ENCODE peak calls at places on chromosomes 11 and 22, in seven cellular contexts. W is HCT116, B is hepatocyte, V is neural progenitor cell, J is GM23338, D is PC-3, K is MM.1S. Y is an unnamed sample. For H4K20me1, the result is how much of the 10 kb centered on the place peaks cover.

GRCh38 chr11:8794677-8795103 is 112.1 kb downstream of the RPL27A start:
- DNase-seq in K (no peak), J (peak), D (peak), W (peak), B (peak), V (no peak), Y (no peak)

GRCh38 chr11:92224394-92225205 is at the start of gene FAT3:
- DNase-seq in B (peak), D (no peak), V (peak), K (no peak), J (peak), W (no peak), Y (peak)

GRCh38 chr11:118980191-118980881 is 8.8 kb downstream of the FOXR1 start:
- DNase-seq in V (no peak), B (peak), W (no peak), J (peak), D (no peak), K (no peak), Y (peak)

GRCh38 chr11:64742940-64743590 is 877 bp downstream of the RASGRP2 start:
- DNase-seq in V (peak), B (peak), W (no peak), K (peak), D (peak), J (peak), Y (peak)

GRCh38 chr22:36911887-36912661 is 1.4 kb upstream of the CSF2RB start:
- DNase-seq in V (no peak), B (no peak), K (no peak), D (no peak), J (peak), W (no peak), Y (peak)

GRCh38 chr11:67264260-67264659 is 2.0 kb upstream of the GRK2 start:
- DNase-seq in K (no peak), V (no peak), J (no peak), B (no peak), W (no peak), D (no peak), Y (no peak)

GRCh38 chr11:95950905-95951304 is 27.0 kb upstream of the MTMR2 start:
- DNase-seq in B (no peak), D (no peak), J (no peak), K (no peak), W (no peak), V (no peak), Y (no peak)

GRCh38 chr22:45590262-45590661 is 81.4 kb upstream of the ATXN10 start:
- DNase-seq in D (no peak), W (no peak), K (no peak), B (no peak), V (no peak), J (no peak), Y (no peak)

GRCh38 chr11:6742260-6742659 is 29.5 kb downstream of the OR2AG2 start:
- DNase-seq in K (no peak), B (no peak), V (no peak), W (no peak), D (no peak), J (no peak), Y (no peak)

GRCh38 chr11:26820739-26821138 is 98.9 kb upstream of the SLC5A12 start:
- DNase-seq in W (no peak), J (no peak), B (no peak), D (no peak), K (no peak), V (no peak), Y (peak)

GRCh38 chr22:44224166-44224565 is 43.4 kb downstream of the PARVG start:
- DNase-seq in W (no peak), K (no peak), V (no peak), D (no peak), J (no peak), B (no peak), Y (peak)

GRCh38 chr11:72326151-72326842 is 82.3 kb upstream of the PHOX2A start:
- DNase-seq in V (no peak), D (peak), J (no peak), B (no peak), W (no peak), K (no peak), Y (peak)

GRCh38 chr11:134555510-134555909 is 143.5 kb upstream of the B3GAT1 start:
- DNase-seq in B (no peak), K (no peak), J (no peak), W (no peak), D (no peak), V (no peak), Y (no peak)

GRCh38 chr11:47254381-47254780 is 3.4 kb upstream of the NR1H3 start:
- DNase-seq in K (no peak), W (no peak), D (no peak), V (no peak), B (no peak), J (no peak), Y (peak)

GRCh38 chr11:83438438-83438837 is 152.3 kb upstream of the CCDC90B start:
- DNase-seq in B (no peak), J (no peak), K (no peak), W (no peak), D (no peak), V (no peak), Y (no peak)

GRCh38 chr11:27847496-27847895 is 147.2 kb upstream of the BDNF start:
- DNase-seq in V (no peak), W (no peak), K (no peak), J (no peak), D (no peak), B (no peak), Y (no peak)

GRCh38 chr11:680476-680875 is 14.5 kb downstream of the DEAF1 start:
- DNase-seq in J (no peak), D (no peak), B (no peak), V (no peak), W (no peak), K (no peak), Y (no peak)

GRCh38 chr11:17012712-17013547 is 1.3 kb downstream of the PLEKHA7 start:
- DNase-seq in K (no peak), W (peak), B (peak), D (peak), V (peak), J (peak), Y (peak)

GRCh38 chr22:24968066-24968561 is 15.6 kb downstream of the KIAA1671 start:
- DNase-seq in J (peak), B (no peak), W (peak), K (no peak), D (peak), V (peak), Y (peak)

GRCh38 chr11:95647355-95647754 is 142.2 kb downstream of the FAM76B start:
- DNase-seq in V (no peak), W (no peak), D (no peak), K (no peak), B (no peak), J (no peak), Y (peak)

GRCh38 chr11:48063424-48063978 is 83.1 kb downstream of the PTPRJ start:
- DNase-seq in V (no peak), W (peak), K (no peak), D (peak), B (peak), J (no peak), Y (peak)

GRCh38 chr11:111329306-111330204 is 31.2 kb downstream of the POU2AF3 start:
- DNase-seq in W (no peak), B (no peak), J (no peak), V (no peak), D (no peak), K (no peak), Y (no peak)

GRCh38 chr11:129192150-129192549 is at the start of gene ARHGAP32:
- DNase-seq in W (no peak), J (no peak), D (peak), K (no peak), B (no peak), V (no peak), Y (no peak)

GRCh38 chr22:24451162-24451561 is 23.8 kb downstream of the ADORA2A start:
- DNase-seq in W (no peak), K (no peak), J (no peak), V (no peak), D (no peak), B (no peak), Y (no peak)

GRCh38 chr11:79087238-79087956 is 353.4 kb downstream of the TENM4 start:
- DNase-seq in B (peak), W (no peak), D (peak), J (peak), K (no peak), V (peak), Y (peak)

GRCh38 chr11:117857734-117858369 is 18.6 kb downstream of the FXYD6 start:
- DNase-seq in B (no peak), W (no peak), K (no peak), V (no peak), J (no peak), D (no peak), Y (no peak)

GRCh38 chr22:37050913-37051628 is 471 bp upstream of the KCTD17 start:
- DNase-seq in K (no peak), B (no peak), W (no peak), V (no peak), J (no peak), D (no peak), Y (no peak)

GRCh38 chr11:102676086-102676485 is 29.5 kb downstream of the MMP27 start:
- DNase-seq in D (no peak), J (no peak), B (no peak), W (no peak), K (no peak), V (no peak), Y (no peak)

GRCh38 chr11:72975778-72976520 is 161.7 kb downstream of the ATG16L2 start:
- DNase-seq in K (no peak), V (no peak), B (no peak), D (peak), J (no peak), W (no peak), Y (peak)

GRCh38 chr11:64745219-64745522 is 1.2 kb upstream of the RASGRP2 start:
- DNase-seq in W (no peak), D (no peak), K (no peak), V (no peak), J (peak), B (no peak), Y (no peak)

GRCh38 chr22:17945851-17946690 is 78.3 kb downstream of the MICAL3 start:
- DNase-seq in V (no peak), W (no peak), K (peak), B (no peak), D (no peak), J (no peak), Y (no peak)

GRCh38 chr22:33837806-33838205 is 82.5 kb downstream of the LARGE1 start:
- DNase-seq in W (no peak), K (no peak), D (no peak), J (no peak), B (no peak), V (no peak), Y (no peak)

GRCh38 chr11:16924826-16925494 is 89.3 kb downstream of the PLEKHA7 start:
- DNase-seq in J (peak), B (peak), K (no peak), W (peak), V (peak), D (peak), Y (peak)

GRCh38 chr11:24391165-24391564 is 105.7 kb upstream of the LUZP2 start:
- DNase-seq in K (no peak), B (peak), W (no peak), D (peak), J (no peak), V (no peak), Y (peak)

GRCh38 chr11:17328856-17329490 is 22.6 kb upstream of the NCR3LG1 start:
- DNase-seq in B (no peak), J (peak), K (no peak), V (peak), D (no peak), W (no peak), Y (no peak)

GRCh38 chr11:27619936-27620335 is 80.3 kb downstream of the BDNF start:
- DNase-seq in D (no peak), B (no peak), V (no peak), J (no peak), W (no peak), K (no peak), Y (no peak)

GRCh38 chr11:125069008-125069407 is 5.9 kb downstream of the SLC37A2 start:
- DNase-seq in K (no peak), B (no peak), W (no peak), V (no peak), D (peak), J (no peak), Y (peak)

GRCh38 chr22:35150163-35151107 is 84.5 kb downstream of the ISX start:
- DNase-seq in W (peak), B (peak), J (peak), D (peak), V (peak), K (peak), Y (peak)

GRCh38 chr22:46036558-46037408 is 59.8 kb upstream of the WNT7B start:
- DNase-seq in K (peak), W (peak), B (peak), J (peak), D (peak), V (peak), Y (peak)

GRCh38 chr11:68423481-68423880 is 37.1 kb upstream of the PPP6R3 start:
- DNase-seq in K (no peak), D (no peak), W (no peak), J (no peak), B (no peak), V (no peak), Y (no peak)

GRCh38 chr11:108063410-108063809 is 54.7 kb downstream of the CUL5 start:
- DNase-seq in W (no peak), B (no peak), J (no peak), V (no peak), K (no peak), D (no peak), Y (no peak)
- TF ChIP-seq EZH2 in W (no peak), B (no peak), J (no peak), V (no peak), K (no peak), D (no peak), Y (no peak)

GRCh38 chr22:29272624-29273023 is 4.6 kb downstream of the EWSR1 start:
- DNase-seq in B (no peak), K (no peak), D (no peak), J (no peak), W (no peak), V (no peak), Y (no peak)
- H4K20me1 ChIP-seq in B (half or more), K (half or more), D (half or more), J (half or more), W (half or more), V (half or more), Y (half or more)

DNA sequence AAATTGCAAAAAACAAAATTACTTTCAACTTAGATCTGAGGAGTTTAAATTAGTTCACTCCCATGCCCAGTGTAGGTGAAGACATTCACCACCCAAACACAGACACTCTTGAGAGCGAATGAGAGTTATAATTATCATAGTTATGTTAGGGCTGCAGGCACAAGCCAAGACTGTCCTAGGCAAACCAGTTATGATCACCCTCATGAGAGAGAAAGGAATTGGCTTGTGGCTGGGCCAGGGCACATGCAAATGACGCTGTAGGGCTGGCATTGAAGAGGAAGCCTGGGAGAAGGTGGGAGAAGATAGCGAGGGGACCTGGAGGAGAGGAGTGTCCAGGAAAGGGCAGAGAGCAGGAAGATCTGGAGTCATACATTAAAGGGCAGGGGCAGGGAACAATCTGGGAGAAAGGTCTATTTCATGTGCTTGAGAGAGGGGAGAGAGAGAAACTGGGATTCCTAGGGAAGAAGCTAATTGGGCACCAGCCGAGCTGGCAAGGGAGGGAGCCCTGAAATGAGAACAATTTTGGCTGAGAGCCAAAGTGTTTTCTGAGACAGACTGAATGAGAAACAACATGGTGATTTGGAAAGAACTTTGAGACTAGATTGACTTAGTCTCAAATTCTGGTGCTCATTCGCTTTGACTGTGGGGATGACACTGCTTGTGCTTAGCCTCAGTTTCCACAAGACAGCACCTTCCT is 279.9 kb downstream of the KIRREL3 start:
- DNase-seq in D (no peak), V (no peak), B (no peak), W (no peak), J (no peak), K (no peak), Y (peak)
- TF ChIP-seq EZH2phosphoT487 in D (no peak), V (no peak), B (no peak), W (no peak), J (no peak), K (no peak), Y (no peak)

DNA sequence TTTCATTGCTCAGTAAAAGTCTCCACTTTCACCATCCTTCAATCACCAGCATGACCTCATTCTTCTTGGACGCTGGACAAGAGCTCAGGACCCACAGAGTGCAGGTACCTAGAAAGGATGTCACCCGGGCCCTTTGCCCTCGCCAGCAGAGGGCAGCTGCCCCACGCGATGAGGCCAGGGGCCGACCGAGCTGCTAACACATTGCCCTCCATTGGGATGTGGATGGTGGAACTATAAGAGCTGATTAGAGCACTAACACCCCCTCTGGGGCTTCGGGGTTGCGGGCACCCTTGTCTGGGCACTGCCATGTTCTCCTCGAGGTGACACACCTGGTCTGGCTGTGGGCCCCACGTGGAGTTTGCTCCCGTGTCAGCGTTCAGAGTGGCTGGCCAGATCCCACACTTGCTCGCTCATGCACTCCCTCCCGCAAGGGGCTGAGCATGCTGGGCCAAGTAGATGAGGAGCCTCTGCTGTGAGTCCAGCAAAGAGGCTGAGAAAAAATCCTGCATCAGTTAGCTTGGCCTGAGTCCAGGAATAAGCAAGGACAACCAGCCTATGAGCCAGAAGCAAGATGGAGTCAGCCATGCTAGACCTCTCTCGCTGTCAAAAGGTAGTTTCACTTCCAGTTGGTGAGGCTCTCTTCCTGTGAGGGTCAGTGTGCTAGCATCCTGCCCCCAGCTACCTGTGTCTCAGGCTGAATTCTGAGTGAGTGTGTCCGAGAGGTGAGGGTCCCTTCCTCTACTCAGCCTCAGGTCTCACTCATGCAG is 9.8 kb downstream of the KRTAP5-6 start:
- DNase-seq in W (no peak), J (no peak), K (no peak), D (peak), V (peak), B (peak), Y (peak)
- TF ChIP-seq EZH2 in W (no peak), J (no peak), K (no peak), D (no peak), V (no peak), B (no peak), Y (no peak)

DNA sequence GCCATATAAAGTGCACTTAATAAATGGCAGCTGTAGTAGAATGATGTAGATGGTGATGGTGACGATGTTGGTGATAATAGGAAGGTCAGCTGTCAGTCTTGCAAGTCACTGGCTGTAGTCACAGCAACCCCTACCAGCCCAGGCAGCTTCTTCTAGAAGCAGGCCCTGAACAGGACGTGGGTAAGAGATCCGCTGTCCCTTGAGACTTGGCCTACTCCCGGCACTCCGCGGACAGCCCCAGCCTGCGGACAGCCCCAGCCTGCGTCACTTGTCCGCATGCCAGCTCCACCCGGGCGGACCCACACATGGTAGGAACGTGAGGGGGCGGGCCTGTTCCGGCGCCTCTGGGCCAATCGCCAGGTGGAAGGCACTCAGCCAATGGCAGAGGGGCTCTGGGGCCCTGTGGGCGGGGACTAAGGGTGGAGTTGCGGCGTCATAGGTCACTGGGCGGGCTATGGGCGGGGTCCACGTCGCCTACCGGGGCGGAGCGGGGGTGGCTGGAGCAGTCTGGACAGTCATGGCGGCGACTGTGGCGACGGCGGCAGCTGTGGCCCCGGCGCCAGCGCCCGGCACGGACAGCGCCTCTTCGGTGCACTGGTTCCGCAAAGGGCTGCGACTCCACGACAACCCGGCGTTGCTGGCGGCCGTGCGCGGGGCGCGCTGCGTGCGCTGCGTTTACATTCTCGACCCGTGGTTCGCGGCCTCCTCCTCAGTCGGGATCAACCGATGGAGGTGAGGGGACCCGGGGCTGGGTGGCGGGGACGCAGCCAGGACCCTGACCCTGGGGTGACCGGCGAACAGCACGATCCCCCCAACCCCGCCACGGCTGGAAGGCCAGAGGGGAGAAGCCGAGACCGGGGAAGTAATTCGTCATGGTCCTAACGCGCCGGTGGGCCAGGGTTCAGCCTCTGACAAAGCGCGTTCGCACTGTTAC is at the start of gene CRY2:
- DNase-seq in D (peak), W (peak), J (peak), V (peak), K (peak), B (peak), Y (peak)
- H4K20me1 ChIP-seq in D (under half), W (under half), J (under half), V (under half), K (under half), B (under half), Y (under half)

Y was measured in GM23248.